ENCODE peak calls at places on chromosomes 4 and X, in seven cellular contexts. One of them, this sample, is unnamed.

GRCh38 chrX:11409957-11410356 is 116.7 kb downstream of the AMELX start:
- DNase-seq in renal cortical epithelial cell: no peak
- DNase-seq in uterus: no peak
- DNase-seq in activated naive CD4-positive, alpha-beta T cell: no peak
- DNase-seq in stimulated activated CD4-positive, alpha-beta T cell treated with anti-CD3 and anti-CD28 coated beads, Interleukin-12 subunit alpha, Interleukin-12 subunit beta, amount 100 ng/mL, for 48 hours: no peak
- DNase-seq in GM10248: no peak
- DNase-seq in activated T-cell treated with anti-CD3 and anti-CD28 coated beads for 1 hour: no peak
- DNase-seq in this sample: no peak

GRCh38 chr4:25101836-25102235 is 58.4 kb downstream of the SEPSECS start:
- DNase-seq in GM10248: no peak
- DNase-seq in activated naive CD4-positive, alpha-beta T cell: no peak
- DNase-seq in stimulated activated CD4-positive, alpha-beta T cell treated with anti-CD3 and anti-CD28 coated beads, Interleukin-12 subunit alpha, Interleukin-12 subunit beta, amount 100 ng/mL, for 48 hours: no peak
- DNase-seq in activated T-cell treated with anti-CD3 and anti-CD28 coated beads for 1 hour: no peak
- DNase-seq in renal cortical epithelial cell: no peak
- DNase-seq in uterus: no peak
- DNase-seq in this sample: no peak

GRCh38 chr4:6972911-6973310 is 63.3 kb downstream of the TBC1D14 start:
- DNase-seq in activated naive CD4-positive, alpha-beta T cell: no peak
- DNase-seq in renal cortical epithelial cell: peak; percentile 55
- DNase-seq in uterus: no peak
- DNase-seq in GM10248: no peak
- DNase-seq in activated T-cell treated with anti-CD3 and anti-CD28 coated beads for 1 hour: no peak
- DNase-seq in stimulated activated CD4-positive, alpha-beta T cell treated with anti-CD3 and anti-CD28 coated beads, Interleukin-12 subunit alpha, Interleukin-12 subunit beta, amount 100 ng/mL, for 48 hours: no peak
- DNase-seq in this sample: no peak

GRCh38 chr4:99965173-99965572 is 15.1 kb upstream of the H2AZ1 start:
- DNase-seq in uterus: no peak
- DNase-seq in renal cortical epithelial cell: no peak
- DNase-seq in GM10248: no peak
- DNase-seq in activated T-cell treated with anti-CD3 and anti-CD28 coated beads for 1 hour: no peak
- DNase-seq in stimulated activated CD4-positive, alpha-beta T cell treated with anti-CD3 and anti-CD28 coated beads, Interleukin-12 subunit alpha, Interleukin-12 subunit beta, amount 100 ng/mL, for 48 hours: no peak
- DNase-seq in activated naive CD4-positive, alpha-beta T cell: no peak
- DNase-seq in this sample: no peak

GRCh38 chr4:113684534-113685091 is 76.9 kb downstream of the CAMK2D start:
- DNase-seq in activated T-cell treated with anti-CD3 and anti-CD28 coated beads for 1 hour: no peak
- DNase-seq in activated naive CD4-positive, alpha-beta T cell: no peak
- DNase-seq in renal cortical epithelial cell: peak; percentile 32
- DNase-seq in GM10248: no peak
- DNase-seq in uterus: peak; percentile 39
- DNase-seq in stimulated activated CD4-positive, alpha-beta T cell treated with anti-CD3 and anti-CD28 coated beads, Interleukin-12 subunit alpha, Interleukin-12 subunit beta, amount 100 ng/mL, for 48 hours: peak; percentile 22
- DNase-seq in this sample: no peak

GRCh38 chr4:97911236-97911906 is 231.9 kb downstream of the STPG2 start:
- DNase-seq in uterus: no peak
- DNase-seq in renal cortical epithelial cell: peak; percentile 70
- DNase-seq in activated T-cell treated with anti-CD3 and anti-CD28 coated beads for 1 hour: no peak
- DNase-seq in activated naive CD4-positive, alpha-beta T cell: no peak
- DNase-seq in GM10248: no peak
- DNase-seq in stimulated activated CD4-positive, alpha-beta T cell treated with anti-CD3 and anti-CD28 coated beads, Interleukin-12 subunit alpha, Interleukin-12 subunit beta, amount 100 ng/mL, for 48 hours: no peak
- DNase-seq in this sample: no peak

GRCh38 chrX:133250184-133251080 is 32.3 kb upstream of the TFDP3 start:
- DNase-seq in stimulated activated CD4-positive, alpha-beta T cell treated with anti-CD3 and anti-CD28 coated beads, Interleukin-12 subunit alpha, Interleukin-12 subunit beta, amount 100 ng/mL, for 48 hours: no peak
- DNase-seq in activated T-cell treated with anti-CD3 and anti-CD28 coated beads for 1 hour: no peak
- DNase-seq in GM10248: no peak
- DNase-seq in activated naive CD4-positive, alpha-beta T cell: no peak
- DNase-seq in renal cortical epithelial cell: no peak
- DNase-seq in uterus: no peak
- DNase-seq in this sample: no peak

GRCh38 chrX:107978707-107979307 is 3.4 kb downstream of the TEX13B start:
- DNase-seq in activated naive CD4-positive, alpha-beta T cell: no peak
- DNase-seq in activated T-cell treated with anti-CD3 and anti-CD28 coated beads for 1 hour: no peak
- DNase-seq in renal cortical epithelial cell: peak; percentile 27
- DNase-seq in GM10248: no peak
- DNase-seq in uterus: no peak
- DNase-seq in stimulated activated CD4-positive, alpha-beta T cell treated with anti-CD3 and anti-CD28 coated beads, Interleukin-12 subunit alpha, Interleukin-12 subunit beta, amount 100 ng/mL, for 48 hours: no peak
- DNase-seq in this sample: no peak

GRCh38 chr4:182212211-182212761 is 30.9 kb upstream of the TENM3 start:
- DNase-seq in renal cortical epithelial cell: no peak
- DNase-seq in activated T-cell treated with anti-CD3 and anti-CD28 coated beads for 1 hour: no peak
- DNase-seq in stimulated activated CD4-positive, alpha-beta T cell treated with anti-CD3 and anti-CD28 coated beads, Interleukin-12 subunit alpha, Interleukin-12 subunit beta, amount 100 ng/mL, for 48 hours: no peak
- DNase-seq in activated naive CD4-positive, alpha-beta T cell: no peak
- DNase-seq in uterus: no peak
- DNase-seq in GM10248: no peak
- DNase-seq in this sample: no peak

GRCh38 chr4:38310446-38311043 is 350.3 kb downstream of the PTTG2 start:
- DNase-seq in renal cortical epithelial cell: no peak
- DNase-seq in uterus: no peak
- DNase-seq in activated T-cell treated with anti-CD3 and anti-CD28 coated beads for 1 hour: peak; percentile 32
- DNase-seq in stimulated activated CD4-positive, alpha-beta T cell treated with anti-CD3 and anti-CD28 coated beads, Interleukin-12 subunit alpha, Interleukin-12 subunit beta, amount 100 ng/mL, for 48 hours: peak; percentile 60
- DNase-seq in activated naive CD4-positive, alpha-beta T cell: no peak
- DNase-seq in GM10248: peak; percentile 75
- DNase-seq in this sample: peak; percentile 74

GRCh38 chr4:163680390-163681098 is 186.1 kb downstream of the TMA16 start:
- DNase-seq in activated T-cell treated with anti-CD3 and anti-CD28 coated beads for 1 hour: no peak
- DNase-seq in GM10248: no peak
- DNase-seq in uterus: no peak
- DNase-seq in renal cortical epithelial cell: no peak
- DNase-seq in stimulated activated CD4-positive, alpha-beta T cell treated with anti-CD3 and anti-CD28 coated beads, Interleukin-12 subunit alpha, Interleukin-12 subunit beta, amount 100 ng/mL, for 48 hours: no peak
- DNase-seq in activated naive CD4-positive, alpha-beta T cell: no peak
- DNase-seq in this sample: no peak

GRCh38 chr4:54614094-54614493 is 43.7 kb upstream of the KIT start:
- DNase-seq in uterus: no peak
- DNase-seq in activated T-cell treated with anti-CD3 and anti-CD28 coated beads for 1 hour: no peak
- DNase-seq in renal cortical epithelial cell: no peak
- DNase-seq in GM10248: no peak
- DNase-seq in activated naive CD4-positive, alpha-beta T cell: no peak
- DNase-seq in stimulated activated CD4-positive, alpha-beta T cell treated with anti-CD3 and anti-CD28 coated beads, Interleukin-12 subunit alpha, Interleukin-12 subunit beta, amount 100 ng/mL, for 48 hours: no peak
- DNase-seq in this sample: no peak

GRCh38 chrX:31223817-31224216 is 152.0 kb upstream of the FTHL17 start:
- DNase-seq in stimulated activated CD4-positive, alpha-beta T cell treated with anti-CD3 and anti-CD28 coated beads, Interleukin-12 subunit alpha, Interleukin-12 subunit beta, amount 100 ng/mL, for 48 hours: no peak
- DNase-seq in activated naive CD4-positive, alpha-beta T cell: no peak
- DNase-seq in renal cortical epithelial cell: peak; percentile 42
- DNase-seq in GM10248: peak; percentile 19
- DNase-seq in activated T-cell treated with anti-CD3 and anti-CD28 coated beads for 1 hour: no peak
- DNase-seq in uterus: no peak
- DNase-seq in this sample: peak; percentile 28

GRCh38 chr4:3346146-3346545 is 53.3 kb downstream of the RGS12 start:
- DNase-seq in GM10248: peak; percentile 82
- DNase-seq in uterus: no peak
- DNase-seq in renal cortical epithelial cell: peak; percentile 84
- DNase-seq in stimulated activated CD4-positive, alpha-beta T cell treated with anti-CD3 and anti-CD28 coated beads, Interleukin-12 subunit alpha, Interleukin-12 subunit beta, amount 100 ng/mL, for 48 hours: no peak
- DNase-seq in activated naive CD4-positive, alpha-beta T cell: no peak
- DNase-seq in activated T-cell treated with anti-CD3 and anti-CD28 coated beads for 1 hour: no peak
- DNase-seq in this sample: peak; percentile 85

GRCh38 chr4:125497861-125498260 is 183.1 kb downstream of the FAT4 start:
- DNase-seq in renal cortical epithelial cell: no peak
- DNase-seq in uterus: no peak
- DNase-seq in stimulated activated CD4-positive, alpha-beta T cell treated with anti-CD3 and anti-CD28 coated beads, Interleukin-12 subunit alpha, Interleukin-12 subunit beta, amount 100 ng/mL, for 48 hours: no peak
- DNase-seq in activated T-cell treated with anti-CD3 and anti-CD28 coated beads for 1 hour: no peak
- DNase-seq in GM10248: no peak
- DNase-seq in activated naive CD4-positive, alpha-beta T cell: no peak
- DNase-seq in this sample: no peak

GRCh38 chr4:1460967-1461868 is 55.0 kb upstream of the NKX1-1 start:
- DNase-seq in renal cortical epithelial cell: no peak
- DNase-seq in GM10248: no peak
- DNase-seq in activated T-cell treated with anti-CD3 and anti-CD28 coated beads for 1 hour: no peak
- DNase-seq in stimulated activated CD4-positive, alpha-beta T cell treated with anti-CD3 and anti-CD28 coated beads, Interleukin-12 subunit alpha, Interleukin-12 subunit beta, amount 100 ng/mL, for 48 hours: no peak
- DNase-seq in activated naive CD4-positive, alpha-beta T cell: no peak
- DNase-seq in uterus: peak; percentile 6
- DNase-seq in this sample: no peak

GRCh38 chrX:40154229-40154852 is 56.6 kb upstream of the BCOR start:
- DNase-seq in GM10248: peak; percentile 20
- DNase-seq in renal cortical epithelial cell: no peak
- DNase-seq in uterus: peak; percentile 39
- DNase-seq in activated naive CD4-positive, alpha-beta T cell: no peak
- DNase-seq in stimulated activated CD4-positive, alpha-beta T cell treated with anti-CD3 and anti-CD28 coated beads, Interleukin-12 subunit alpha, Interleukin-12 subunit beta, amount 100 ng/mL, for 48 hours: no peak
- DNase-seq in activated T-cell treated with anti-CD3 and anti-CD28 coated beads for 1 hour: no peak
- DNase-seq in this sample: no peak

GRCh38 chr4:2304321-2304876 is 42.5 kb upstream of the MXD4 start:
- DNase-seq in activated naive CD4-positive, alpha-beta T cell: no peak
- DNase-seq in renal cortical epithelial cell: no peak
- DNase-seq in activated T-cell treated with anti-CD3 and anti-CD28 coated beads for 1 hour: no peak
- DNase-seq in stimulated activated CD4-positive, alpha-beta T cell treated with anti-CD3 and anti-CD28 coated beads, Interleukin-12 subunit alpha, Interleukin-12 subunit beta, amount 100 ng/mL, for 48 hours: no peak
- DNase-seq in uterus: no peak
- DNase-seq in GM10248: no peak
- DNase-seq in this sample: peak; percentile 14

GRCh38 chrX:132704769-132705168 is 215.9 kb upstream of the MBNL3 start:
- DNase-seq in activated naive CD4-positive, alpha-beta T cell: no peak
- DNase-seq in uterus: no peak
- DNase-seq in GM10248: no peak
- DNase-seq in stimulated activated CD4-positive, alpha-beta T cell treated with anti-CD3 and anti-CD28 coated beads, Interleukin-12 subunit alpha, Interleukin-12 subunit beta, amount 100 ng/mL, for 48 hours: no peak
- DNase-seq in renal cortical epithelial cell: no peak
- DNase-seq in activated T-cell treated with anti-CD3 and anti-CD28 coated beads for 1 hour: no peak
- DNase-seq in this sample: no peak

GRCh38 chrX:136920001-136920400 is 39.5 kb upstream of the RBMX start:
- DNase-seq in activated T-cell treated with anti-CD3 and anti-CD28 coated beads for 1 hour: no peak
- DNase-seq in activated naive CD4-positive, alpha-beta T cell: no peak
- DNase-seq in uterus: no peak
- DNase-seq in stimulated activated CD4-positive, alpha-beta T cell treated with anti-CD3 and anti-CD28 coated beads, Interleukin-12 subunit alpha, Interleukin-12 subunit beta, amount 100 ng/mL, for 48 hours: no peak
- DNase-seq in renal cortical epithelial cell: no peak
- DNase-seq in GM10248: no peak
- DNase-seq in this sample: no peak

GRCh38 chr4:93184093-93184492 is 644.5 kb upstream of the ATOH1 start:
- DNase-seq in renal cortical epithelial cell: peak; percentile 39
- DNase-seq in stimulated activated CD4-positive, alpha-beta T cell treated with anti-CD3 and anti-CD28 coated beads, Interleukin-12 subunit alpha, Interleukin-12 subunit beta, amount 100 ng/mL, for 48 hours: no peak
- DNase-seq in GM10248: no peak
- DNase-seq in uterus: no peak
- DNase-seq in activated naive CD4-positive, alpha-beta T cell: no peak
- DNase-seq in activated T-cell treated with anti-CD3 and anti-CD28 coated beads for 1 hour: no peak
- DNase-seq in this sample: no peak

GRCh38 chrX:109992203-109992602 is 10.7 kb upstream of the TMEM164 start:
- DNase-seq in renal cortical epithelial cell: no peak
- DNase-seq in activated naive CD4-positive, alpha-beta T cell: no peak
- DNase-seq in activated T-cell treated with anti-CD3 and anti-CD28 coated beads for 1 hour: no peak
- DNase-seq in stimulated activated CD4-positive, alpha-beta T cell treated with anti-CD3 and anti-CD28 coated beads, Interleukin-12 subunit alpha, Interleukin-12 subunit beta, amount 100 ng/mL, for 48 hours: no peak
- DNase-seq in GM10248: no peak
- DNase-seq in uterus: no peak
- DNase-seq in this sample: no peak

GRCh38 chr4:15742083-15742582 is 36.0 kb upstream of the CD38 start:
- DNase-seq in GM10248: no peak
- DNase-seq in renal cortical epithelial cell: no peak
- DNase-seq in uterus: no peak
- DNase-seq in activated naive CD4-positive, alpha-beta T cell: no peak
- DNase-seq in stimulated activated CD4-positive, alpha-beta T cell treated with anti-CD3 and anti-CD28 coated beads, Interleukin-12 subunit alpha, Interleukin-12 subunit beta, amount 100 ng/mL, for 48 hours: no peak
- DNase-seq in activated T-cell treated with anti-CD3 and anti-CD28 coated beads for 1 hour: no peak
- DNase-seq in this sample: no peak

GRCh38 chr4:141567326-141567915 is 69.0 kb upstream of the IL15 start:
- DNase-seq in activated T-cell treated with anti-CD3 and anti-CD28 coated beads for 1 hour: no peak
- DNase-seq in uterus: no peak
- DNase-seq in renal cortical epithelial cell: peak; percentile 18
- DNase-seq in stimulated activated CD4-positive, alpha-beta T cell treated with anti-CD3 and anti-CD28 coated beads, Interleukin-12 subunit alpha, Interleukin-12 subunit beta, amount 100 ng/mL, for 48 hours: no peak
- DNase-seq in activated naive CD4-positive, alpha-beta T cell: no peak
- DNase-seq in GM10248: no peak
- DNase-seq in this sample: no peak

This sample was measured in GM13976.